ENCODE peak calls at places on chromosomes 5 and 9, in ten cellular contexts. N, F, E, I, C, K, M, Y, Q and B are unnamed samples.

GRCh38 chr9:124781967-124782660 is 5.2 kb downstream of the OLFML2A start:
- DNase-seq in K (no peak), C (no peak), F (no peak), I (peak), N (no peak), Q (no peak), Y (no peak), E (no peak), M (no peak), B (no peak)

GRCh38 chr9:96651626-96652025 is 3.5 kb downstream of the PRXL2C start:
- DNase-seq in E (no peak), C (no peak), F (no peak), Y (no peak), I (no peak), N (no peak), K (no peak), Q (peak), M (peak), B (peak)

GRCh38 chr5:159935946-159936345 is 19.7 kb downstream of the ADRA1B start:
- DNase-seq in K (no peak), E (no peak), I (no peak), Y (no peak), F (no peak), C (no peak), N (no peak), M (no peak), Q (no peak), B (peak)

GRCh38 chr5:42767491-42768105 is 11.0 kb downstream of the CCDC152 start:
- DNase-seq in M (peak), F (no peak), E (no peak), K (no peak), N (no peak), I (no peak), Q (peak), Y (no peak), C (no peak), B (peak)

GRCh38 chr5:95960802-95961616 is 642 bp downstream of the ELL2 start:
- DNase-seq in Y (no peak), I (peak), Q (peak), K (peak), N (peak), C (no peak), F (peak), E (no peak), M (peak), B (peak)

GRCh38 chr5:171351674-171352073 is 36.0 kb upstream of the NPM1 start:
- DNase-seq in E (no peak), Y (no peak), N (no peak), M (no peak), K (peak), F (no peak), C (no peak), I (no peak), Q (no peak), B (no peak)

GRCh38 chr9:76023715-76024195 is 133.3 kb downstream of the PCSK5 start:
- DNase-seq in C (no peak), E (no peak), F (no peak), Q (no peak), Y (no peak), M (no peak), K (peak), N (no peak), I (no peak), B (no peak)

GRCh38 chr5:67401166-67401565 is 204.6 kb upstream of the CD180 start:
- DNase-seq in Q (no peak), K (no peak), Y (no peak), I (no peak), C (no peak), N (no peak), M (no peak), F (no peak), E (no peak), B (no peak)

GRCh38 chr5:178561746-178562264 is 28.4 kb downstream of the COL23A1 start:
- DNase-seq in Y (no peak), E (no peak), N (no peak), F (no peak), K (no peak), I (no peak), C (no peak), M (no peak), Q (no peak), B (no peak)

GRCh38 chr5:170836226-170836625 is 25.6 kb upstream of the RANBP17 start:
- DNase-seq in E (no peak), Y (no peak), Q (no peak), C (no peak), I (no peak), M (no peak), N (no peak), F (no peak), K (no peak), B (no peak)

GRCh38 chr9:128145536-128145935 is 3.7 kb upstream of the LCN2 start:
- DNase-seq in F (no peak), E (no peak), N (no peak), Q (peak), C (no peak), M (no peak), K (no peak), Y (no peak), I (no peak), B (no peak)

GRCh38 chr9:89532944-89533343 is 35.0 kb upstream of the SEMA4D start:
- DNase-seq in Q (no peak), N (no peak), E (no peak), F (no peak), C (no peak), I (no peak), Y (no peak), M (no peak), K (no peak), B (no peak)

GRCh38 chr9:121463026-121463827 is 36.4 kb downstream of the GGTA1 start:
- DNase-seq in C (no peak), N (peak), Q (peak), E (no peak), M (peak), K (peak), I (peak), F (no peak), Y (no peak), B (peak)

GRCh38 chr9:117782931-117783788 is 79.0 kb downstream of the TLR4 start:
- DNase-seq in I (peak), K (peak), Q (peak), M (peak), F (peak), N (peak), Y (peak), E (peak), C (no peak), B (peak)

GRCh38 chr5:34656700-34657549 is 797 bp downstream of the RAI14 start:
- DNase-seq in C (no peak), M (no peak), N (peak), Y (no peak), K (peak), I (peak), E (no peak), Q (no peak), F (peak), B (peak)

GRCh38 chr5:6434737-6435136 is 13.9 kb upstream of the UBE2QL1 start:
- DNase-seq in C (no peak), K (no peak), M (no peak), N (no peak), Q (no peak), F (no peak), E (no peak), I (no peak), Y (no peak), B (no peak)

GRCh38 chr9:128593039-128593438 is 40.7 kb downstream of the SPTAN1 start:
- DNase-seq in I (no peak), E (no peak), Q (no peak), C (no peak), M (no peak), F (no peak), N (no peak), Y (no peak), K (no peak), B (no peak)

GRCh38 chr9:4306066-4306787 is 6.4 kb upstream of the GLIS3 start:
- DNase-seq in Q (peak), F (no peak), K (peak), Y (no peak), N (no peak), I (no peak), E (peak), C (no peak), M (no peak), B (no peak)

GRCh38 chr5:143459433-143459832 is 55.9 kb upstream of the NR3C1 start:
- DNase-seq in Y (no peak), N (no peak), I (no peak), M (no peak), E (no peak), K (no peak), F (no peak), C (no peak), Q (no peak), B (no peak)

GRCh38 chr9:1222511-1222910 is 172.4 kb downstream of the DMRT2 start:
- DNase-seq in K (peak), M (no peak), E (no peak), N (no peak), F (no peak), Q (peak), C (no peak), Y (no peak), I (no peak), B (no peak)

GRCh38 chr5:87751801-87752200 is 339.1 kb upstream of the CCNH start:
- DNase-seq in M (no peak), Y (no peak), F (no peak), E (no peak), I (no peak), Q (no peak), K (peak), C (no peak), N (no peak), B (no peak)

GRCh38 chr9:37498457-37498856 is 12.7 kb downstream of the POLR1E start:
- DNase-seq in E (no peak), Q (no peak), N (no peak), M (no peak), I (no peak), K (no peak), Y (no peak), F (no peak), C (no peak), B (no peak)

GRCh38 chr9:37496020-37496419 is 10.3 kb downstream of the POLR1E start:
- DNase-seq in M (no peak), E (no peak), Q (no peak), K (no peak), C (no peak), Y (no peak), F (no peak), I (no peak), N (no peak), B (no peak)

GRCh38 chr9:37495571-37495970 is 9.8 kb downstream of the POLR1E start:
- DNase-seq in Q (no peak), C (no peak), M (no peak), Y (no peak), N (no peak), I (no peak), E (no peak), F (no peak), K (no peak), B (no peak)

GRCh38 chr9:37499297-37499696 is 13.5 kb downstream of the POLR1E start:
- DNase-seq in C (no peak), K (no peak), E (no peak), Q (no peak), F (no peak), Y (no peak), M (no peak), I (no peak), N (no peak), B (no peak)

GRCh38 chr9:37497320-37497719 is 11.6 kb downstream of the POLR1E start:
- DNase-seq in K (no peak), E (no peak), I (no peak), N (no peak), Y (no peak), Q (no peak), C (no peak), F (no peak), M (no peak), B (no peak)
- TF ChIP-seq CTCF in K (no peak), E (no peak), I (no peak), N (no peak), Y (no peak), Q (no peak), C (no peak), F (no peak), M (no peak), B (no peak)

GRCh38 chr5:129101794-129102193 is 7.2 kb downstream of the ISOC1 start:
- DNase-seq in K (no peak), N (no peak), Q (no peak), C (no peak), F (no peak), Y (no peak), M (no peak), I (no peak), E (no peak), B (no peak)

GRCh38 chr5:129096382-129096991 is 1.9 kb downstream of the ISOC1 start:
- DNase-seq in M (peak), F (no peak), K (no peak), N (no peak), E (no peak), Y (no peak), Q (no peak), C (no peak), I (no peak), B (peak)

GRCh38 chr5:129098488-129099183 is 4.1 kb downstream of the ISOC1 start:
- DNase-seq in Q (no peak), N (no peak), E (no peak), C (no peak), F (no peak), Y (no peak), K (no peak), I (no peak), M (no peak), B (peak)

GRCh38 chr5:129097498-129098296 is 3.1 kb downstream of the ISOC1 start:
- DNase-seq in F (no peak), I (no peak), E (no peak), K (no peak), Y (no peak), M (no peak), Q (no peak), N (no peak), C (no peak), B (no peak)

GRCh38 chr5:129099184-129099570 is 4.6 kb downstream of the ISOC1 start:
- DNase-seq in C (no peak), M (no peak), K (no peak), N (no peak), E (no peak), Q (no peak), I (no peak), F (no peak), Y (no peak), B (no peak)
- TF ChIP-seq CTCF in C (no peak), M (no peak), K (no peak), N (no peak), E (no peak), Q (no peak), I (no peak), F (no peak), Y (no peak), B (no peak)

GRCh38 chr5:169577966-169578365 is 5.6 kb upstream of the SPDL1 start:
- DNase-seq in I (no peak), M (peak), F (no peak), K (peak), Y (no peak), Q (no peak), C (no peak), E (no peak), N (no peak), B (peak)
- TF ChIP-seq CTCF in I (no peak), M (peak), F (peak), K (peak), Y (no peak), Q (peak), C (peak), E (peak), N (peak), B (peak)

GRCh38 chr9:35834260-35835215 is 5.5 kb downstream of the TMEM8B start:
- DNase-seq in N (no peak), M (no peak), Q (no peak), I (no peak), F (no peak), K (no peak), E (no peak), Y (no peak), C (no peak), B (no peak)

GRCh38 chr9:35832814-35833213 is 3.8 kb downstream of the TMEM8B start:
- DNase-seq in Y (no peak), N (no peak), E (no peak), Q (no peak), C (no peak), F (no peak), M (no peak), I (no peak), K (no peak), B (no peak)

GRCh38 chr9:35836595-35836994 is 7.6 kb downstream of the TMEM8B start:
- DNase-seq in K (no peak), N (no peak), E (no peak), I (no peak), Q (no peak), C (no peak), M (no peak), Y (no peak), F (no peak), B (no peak)

GRCh38 chr9:35835766-35836165 is 6.7 kb downstream of the TMEM8B start:
- DNase-seq in I (no peak), K (no peak), E (no peak), F (no peak), Q (no peak), M (no peak), Y (no peak), C (no peak), N (no peak), B (no peak)

GRCh38 chr9:35835216-35835604 is 6.2 kb downstream of the TMEM8B start:
- DNase-seq in E (no peak), M (no peak), F (no peak), C (no peak), K (no peak), N (no peak), Q (no peak), Y (no peak), I (no peak), B (peak)
- TF ChIP-seq CTCF in E (peak), M (no peak), F (peak), C (no peak), K (peak), N (peak), Q (peak), Y (no peak), I (no peak), B (no peak)

GRCh38 chr5:39151731-39152130 is 67.6 kb downstream of the FYB1 start:
- DNase-seq in M (no peak), K (no peak), Q (no peak), N (no peak), E (no peak), C (no peak), F (no peak), I (no peak), Y (no peak), B (no peak)

GRCh38 chr5:39149966-39150365 is 69.4 kb downstream of the FYB1 start:
- DNase-seq in Q (no peak), N (no peak), I (no peak), E (no peak), M (no peak), C (no peak), K (no peak), Y (no peak), F (no peak), B (no peak)

GRCh38 chr5:39146831-39147540 is 72.4 kb downstream of the FYB1 start:
- DNase-seq in N (no peak), K (no peak), I (no peak), E (no peak), C (no peak), M (no peak), Q (no peak), Y (no peak), F (no peak), B (no peak)

GRCh38 chr5:39148983-39149534 is 70.3 kb downstream of the FYB1 start:
- DNase-seq in F (no peak), M (peak), K (no peak), Q (peak), Y (no peak), C (no peak), E (no peak), N (no peak), I (no peak), B (peak)
- TF ChIP-seq CTCF in F (peak), M (peak), K (peak), Q (no peak), Y (no peak), C (no peak), E (no peak), N (peak), I (peak), B (peak)

GRCh38 chr5:127975961-127976360 is 107.6 kb upstream of the SLC12A2 start:
- DNase-seq in F (no peak), K (no peak), E (no peak), N (no peak), M (no peak), C (no peak), Y (no peak), I (no peak), Q (no peak), B (no peak)
- TF ChIP-seq CTCF in F (no peak), K (no peak), E (no peak), N (no peak), M (no peak), C (no peak), Y (no peak), I (no peak), Q (no peak), B (no peak)

DNA sequence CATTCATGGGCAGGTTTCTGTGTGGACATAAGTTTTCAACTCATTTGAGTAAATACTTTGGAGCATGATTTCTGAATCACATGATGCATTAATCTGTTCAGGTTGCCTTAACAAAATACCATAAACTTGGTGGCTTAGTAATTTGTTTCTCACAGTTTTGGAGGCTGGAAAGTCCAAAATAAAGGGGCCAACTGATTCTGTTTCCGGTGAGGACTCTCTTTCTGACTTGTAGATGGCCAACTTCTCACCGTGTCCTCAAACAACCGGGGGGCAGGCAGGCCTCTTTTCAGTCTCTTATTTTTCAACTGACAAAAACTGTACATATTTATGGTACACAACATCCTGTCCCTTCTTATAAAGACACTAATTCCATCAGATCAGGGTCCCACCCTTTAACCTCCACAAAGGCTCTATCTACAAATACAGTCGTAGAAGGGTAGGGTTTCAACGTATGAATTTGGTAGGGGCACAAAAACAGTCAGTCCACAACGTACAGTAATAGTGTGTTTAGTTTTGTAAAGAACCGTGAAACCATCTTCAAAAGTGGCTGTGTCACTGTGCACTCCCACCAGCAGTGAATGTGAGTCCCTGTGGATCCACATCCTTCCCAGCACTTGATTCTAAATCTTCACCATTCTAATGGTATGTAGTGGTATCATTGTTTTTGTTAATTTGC is 37.2 kb downstream of the MLLT3 start:
- DNase-seq in E (no peak), M (no peak), N (no peak), F (no peak), Q (no peak), C (no peak), K (no peak), I (no peak), Y (no peak), B (no peak)
- TF ChIP-seq CTCF in E (no peak), M (no peak), N (no peak), F (no peak), Q (no peak), C (no peak), K (no peak), I (no peak), Y (no peak), B (no peak)

GRCh38 chr5:163912023-163912422 is 406.6 kb downstream of the MAT2B start:
- DNase-seq in C (no peak), E (no peak), N (no peak), M (no peak), K (no peak), F (no peak), I (no peak), Q (no peak), Y (no peak), B (no peak)

GRCh38 chr5:163914911-163915310 is 409.5 kb downstream of the MAT2B start:
- DNase-seq in M (no peak), F (peak), C (no peak), Y (no peak), Q (peak), I (peak), E (no peak), N (no peak), K (no peak), B (no peak)

GRCh38 chr5:163916376-163916775 is 411.0 kb downstream of the MAT2B start:
- DNase-seq in C (no peak), Q (peak), I (no peak), N (no peak), E (no peak), Y (no peak), K (peak), M (no peak), F (peak), B (no peak)

GRCh38 chr5:163915481-163915961 is 410.1 kb downstream of the MAT2B start:
- DNase-seq in M (no peak), Q (peak), K (peak), E (no peak), N (no peak), I (no peak), Y (no peak), F (peak), C (peak), B (peak)

DNA sequence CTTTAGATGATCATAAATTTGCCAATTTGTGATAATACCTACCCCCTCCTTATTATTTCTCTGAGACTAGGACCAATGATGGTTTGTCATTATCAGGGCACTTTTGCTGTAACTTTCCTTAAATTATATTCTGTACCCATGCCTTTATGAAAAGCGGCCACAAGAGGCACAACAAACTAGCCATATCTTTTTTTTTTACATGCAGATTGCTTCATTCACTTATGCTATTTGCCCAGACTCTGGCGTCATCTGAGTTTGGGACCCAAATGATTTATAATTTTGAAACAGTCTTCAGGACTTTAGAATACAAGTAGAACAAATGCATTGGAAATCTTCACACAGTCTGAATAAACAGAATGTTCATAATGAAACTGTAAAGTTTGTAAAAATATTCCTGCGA is 408.1 kb downstream of the MAT2B start:
- DNase-seq in F (no peak), Q (no peak), K (no peak), Y (no peak), N (no peak), C (no peak), I (no peak), E (no peak), M (peak), B (no peak)
- TF ChIP-seq CTCF in F (peak), Q (no peak), K (peak), Y (no peak), N (no peak), C (no peak), I (no peak), E (no peak), M (no peak), B (no peak)